ENCODE peak calls at places on chromosomes 2 and 18, in nine cellular contexts. One of them, this sample, is unnamed. For H3K4me1, the result is how much of the 10 kb centered on the place peaks cover.

GRCh38 chr2:182584462-182584861 is 131.6 kb upstream of the DNAJC10 start:
- DNase-seq in left ventricle myocardium inferior: peak
- DNase-seq in ovary: no peak
- DNase-seq in psoas muscle: no peak
- DNase-seq in left lung: no peak
- DNase-seq in H1: no peak
- DNase-seq in tibial artery: no peak
- DNase-seq in aorta: no peak
- DNase-seq in PC-9: no peak
- DNase-seq in this sample: no peak

GRCh38 chr2:68104111-68104835 is 41.5 kb upstream of the C1D start:
- DNase-seq in left lung: no peak
- DNase-seq in H1: no peak
- DNase-seq in ovary: no peak
- DNase-seq in aorta: no peak
- DNase-seq in psoas muscle: no peak
- DNase-seq in left ventricle myocardium inferior: no peak
- DNase-seq in PC-9: no peak
- DNase-seq in tibial artery: no peak
- DNase-seq in this sample: no peak

GRCh38 chr2:23330214-23330613 is 54.8 kb upstream of the KLHL29 start:
- DNase-seq in left ventricle myocardium inferior: no peak
- DNase-seq in ovary: no peak
- DNase-seq in tibial artery: no peak
- DNase-seq in PC-9: no peak
- DNase-seq in aorta: no peak
- DNase-seq in left lung: no peak
- DNase-seq in H1: peak
- DNase-seq in psoas muscle: no peak
- DNase-seq in this sample: no peak

GRCh38 chr18:77248873-77249582 is 620 bp upstream of the GALR1 start:
- DNase-seq in left ventricle myocardium inferior: no peak
- DNase-seq in ovary: no peak
- DNase-seq in aorta: no peak
- DNase-seq in PC-9: no peak
- DNase-seq in left lung: no peak
- DNase-seq in H1: no peak
- DNase-seq in psoas muscle: no peak
- DNase-seq in tibial artery: no peak
- DNase-seq in this sample: no peak

GRCh38 chr2:195532628-195533271 is 124.3 kb upstream of the SLC39A10 start:
- DNase-seq in PC-9: no peak
- DNase-seq in aorta: no peak
- DNase-seq in tibial artery: no peak
- DNase-seq in psoas muscle: no peak
- DNase-seq in H1: no peak
- DNase-seq in left ventricle myocardium inferior: no peak
- DNase-seq in left lung: no peak
- DNase-seq in ovary: no peak
- DNase-seq in this sample: peak

GRCh38 chr2:176155341-176156044 is 1.6 kb upstream of the HOXD3 start:
- DNase-seq in tibial artery: no peak
- DNase-seq in PC-9: no peak
- DNase-seq in left lung: no peak
- DNase-seq in left ventricle myocardium inferior: no peak
- DNase-seq in H1: no peak
- DNase-seq in aorta: no peak
- DNase-seq in psoas muscle: no peak
- DNase-seq in ovary: no peak
- DNase-seq in this sample: no peak

GRCh38 chr2:72399879-72400278 is 252.2 kb upstream of the CYP26B1 start:
- DNase-seq in H1: no peak
- DNase-seq in left ventricle myocardium inferior: no peak
- DNase-seq in tibial artery: no peak
- DNase-seq in PC-9: no peak
- DNase-seq in ovary: no peak
- DNase-seq in psoas muscle: no peak
- DNase-seq in aorta: no peak
- DNase-seq in left lung: no peak
- DNase-seq in this sample: no peak

GRCh38 chr18:14978962-14979535 is 231.1 kb downstream of the ANKRD30B start:
- DNase-seq in left lung: no peak
- DNase-seq in psoas muscle: no peak
- DNase-seq in ovary: no peak
- DNase-seq in H1: no peak
- DNase-seq in PC-9: no peak
- DNase-seq in tibial artery: no peak
- DNase-seq in aorta: no peak
- DNase-seq in left ventricle myocardium inferior: no peak
- DNase-seq in this sample: no peak

GRCh38 chr2:174597347-174598047 is at the start of gene WIPF1:
- DNase-seq in psoas muscle: no peak
- DNase-seq in aorta: no peak
- DNase-seq in ovary: peak
- DNase-seq in left lung: no peak
- DNase-seq in tibial artery: no peak
- DNase-seq in left ventricle myocardium inferior: no peak
- DNase-seq in PC-9: no peak
- DNase-seq in H1: no peak
- DNase-seq in this sample: peak

GRCh38 chr2:235534608-235535422 is 41.0 kb downstream of the AGAP1 start:
- DNase-seq in psoas muscle: no peak
- DNase-seq in left lung: no peak
- DNase-seq in H1: no peak
- DNase-seq in tibial artery: no peak
- DNase-seq in left ventricle myocardium inferior: no peak
- DNase-seq in aorta: no peak
- DNase-seq in ovary: no peak
- DNase-seq in PC-9: no peak
- DNase-seq in this sample: no peak

GRCh38 chr2:74584088-74584645 is 29.6 kb downstream of the DOK1 start:
- DNase-seq in tibial artery: no peak
- DNase-seq in PC-9: no peak
- DNase-seq in psoas muscle: no peak
- DNase-seq in ovary: no peak
- DNase-seq in left ventricle myocardium inferior: no peak
- DNase-seq in left lung: no peak
- DNase-seq in H1: no peak
- DNase-seq in aorta: no peak
- DNase-seq in this sample: no peak

GRCh38 chr2:208358758-208359631 is 47.6 kb upstream of the PTH2R start:
- DNase-seq in left lung: no peak
- DNase-seq in psoas muscle: no peak
- DNase-seq in H1: no peak
- DNase-seq in left ventricle myocardium inferior: no peak
- DNase-seq in tibial artery: no peak
- DNase-seq in ovary: no peak
- DNase-seq in PC-9: no peak
- DNase-seq in aorta: no peak
- DNase-seq in this sample: peak

GRCh38 chr2:43340945-43341356 is 114.5 kb upstream of the ZFP36L2 start:
- DNase-seq in H1: no peak
- DNase-seq in left ventricle myocardium inferior: no peak
- DNase-seq in psoas muscle: no peak
- DNase-seq in tibial artery: no peak
- DNase-seq in PC-9: peak
- DNase-seq in aorta: no peak
- DNase-seq in ovary: no peak
- DNase-seq in left lung: no peak
- DNase-seq in this sample: peak

GRCh38 chr2:54065411-54065810 is 50.0 kb upstream of the ACYP2 start:
- DNase-seq in H1: no peak
- DNase-seq in left ventricle myocardium inferior: no peak
- DNase-seq in aorta: no peak
- DNase-seq in psoas muscle: no peak
- DNase-seq in PC-9: no peak
- DNase-seq in tibial artery: no peak
- DNase-seq in left lung: no peak
- DNase-seq in ovary: no peak
- DNase-seq in this sample: peak

GRCh38 chr2:141519906-141520305 is 610.9 kb downstream of the LRP1B start:
- DNase-seq in left ventricle myocardium inferior: no peak
- DNase-seq in aorta: no peak
- DNase-seq in H1: no peak
- DNase-seq in left lung: no peak
- DNase-seq in ovary: no peak
- DNase-seq in tibial artery: no peak
- DNase-seq in PC-9: no peak
- DNase-seq in psoas muscle: no peak
- DNase-seq in this sample: no peak

GRCh38 chr18:8951491-8951890 is 151.0 kb upstream of the NDUFV2 start:
- DNase-seq in aorta: no peak
- DNase-seq in left lung: no peak
- DNase-seq in tibial artery: no peak
- DNase-seq in left ventricle myocardium inferior: no peak
- DNase-seq in H1: no peak
- DNase-seq in ovary: no peak
- DNase-seq in PC-9: no peak
- DNase-seq in psoas muscle: no peak
- DNase-seq in this sample: no peak

GRCh38 chr18:47254341-47254939 is 3.0 kb upstream of the SKOR2 start:
- DNase-seq in left lung: peak
- DNase-seq in ovary: no peak
- DNase-seq in H1: no peak
- DNase-seq in tibial artery: no peak
- DNase-seq in aorta: no peak
- DNase-seq in PC-9: no peak
- DNase-seq in left ventricle myocardium inferior: peak
- DNase-seq in psoas muscle: no peak
- DNase-seq in this sample: no peak

GRCh38 chr2:237449193-237449797 is 35.3 kb upstream of the COL6A3 start:
- DNase-seq in left lung: no peak
- DNase-seq in left ventricle myocardium inferior: peak
- DNase-seq in H1: no peak
- DNase-seq in aorta: no peak
- DNase-seq in ovary: no peak
- DNase-seq in PC-9: no peak
- DNase-seq in psoas muscle: peak
- DNase-seq in tibial artery: peak
- DNase-seq in this sample: no peak

GRCh38 chr2:2851316-2851715 is 520.2 kb upstream of the MYT1L start:
- DNase-seq in PC-9: no peak
- DNase-seq in left lung: no peak
- DNase-seq in left ventricle myocardium inferior: no peak
- DNase-seq in tibial artery: no peak
- DNase-seq in psoas muscle: no peak
- DNase-seq in ovary: no peak
- DNase-seq in aorta: no peak
- DNase-seq in H1: no peak
- DNase-seq in this sample: no peak
- H3K4me3 ChIP-seq in PC-9: no peak
- H3K4me3 ChIP-seq in left lung: no peak
- H3K4me3 ChIP-seq in left ventricle myocardium inferior: no peak
- H3K4me3 ChIP-seq in tibial artery: no peak
- H3K4me3 ChIP-seq in psoas muscle: no peak
- H3K4me3 ChIP-seq in ovary: no peak
- H3K4me3 ChIP-seq in aorta: no peak
- H3K4me3 ChIP-seq in H1: no peak
- H3K4me3 ChIP-seq in this sample: no peak

DNA sequence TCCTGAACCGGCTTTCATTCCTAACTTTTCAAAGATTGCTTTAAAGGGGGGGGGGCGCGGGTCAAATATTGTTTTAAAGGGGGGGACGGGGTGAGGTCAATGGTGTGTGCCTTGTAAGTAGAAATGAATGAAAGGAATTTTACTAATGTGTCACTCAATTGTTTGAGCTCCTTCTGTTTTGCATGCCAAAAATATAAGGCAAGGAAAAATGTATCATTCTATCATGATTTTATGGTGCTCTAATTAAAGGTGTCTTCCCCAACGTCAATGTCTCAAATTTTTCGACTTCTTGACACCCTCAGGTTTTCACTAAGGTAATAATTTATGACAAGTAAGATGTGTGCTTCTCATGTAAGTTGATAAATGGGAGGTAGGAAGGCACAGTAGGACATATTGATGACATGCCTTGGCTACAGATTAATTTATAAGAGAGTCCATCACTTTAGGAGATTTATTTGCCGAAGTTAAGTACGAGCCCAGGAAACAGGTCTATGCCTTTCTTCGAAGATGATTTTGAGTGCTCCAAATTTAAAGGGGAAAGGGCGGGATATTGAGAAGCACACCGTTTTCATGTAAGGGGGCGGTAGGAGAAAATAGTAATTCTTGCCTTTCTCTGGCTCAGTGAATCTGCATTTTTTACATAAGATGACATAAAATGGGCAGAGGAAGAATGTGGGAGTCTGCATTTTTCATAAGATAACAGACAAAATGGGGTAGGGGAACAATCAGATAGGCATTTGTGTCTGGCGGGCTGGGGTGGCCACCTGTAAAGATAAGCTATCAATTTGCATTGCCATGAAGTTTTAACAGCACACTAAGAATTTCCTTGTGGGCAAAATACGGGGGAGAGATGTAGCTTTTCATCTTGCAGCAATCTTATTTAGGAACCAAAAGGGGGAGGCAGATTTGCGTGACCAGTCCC is 1.2 kb upstream of the TRAPPC8 start:
- DNase-seq in PC-9: no peak
- DNase-seq in tibial artery: no peak
- DNase-seq in psoas muscle: no peak
- DNase-seq in H1: no peak
- DNase-seq in aorta: no peak
- DNase-seq in ovary: no peak
- DNase-seq in left lung: no peak
- DNase-seq in left ventricle myocardium inferior: no peak
- DNase-seq in this sample: peak
- H3K27ac ChIP-seq in PC-9: peak
- H3K27ac ChIP-seq in tibial artery: peak
- H3K27ac ChIP-seq in psoas muscle: peak
- H3K27ac ChIP-seq in H1: no peak
- H3K27ac ChIP-seq in aorta: no peak
- H3K27ac ChIP-seq in ovary: no peak
- H3K27ac ChIP-seq in left lung: no peak
- H3K27ac ChIP-seq in left ventricle myocardium inferior: peak
- H3K27ac ChIP-seq in this sample: no peak

DNA sequence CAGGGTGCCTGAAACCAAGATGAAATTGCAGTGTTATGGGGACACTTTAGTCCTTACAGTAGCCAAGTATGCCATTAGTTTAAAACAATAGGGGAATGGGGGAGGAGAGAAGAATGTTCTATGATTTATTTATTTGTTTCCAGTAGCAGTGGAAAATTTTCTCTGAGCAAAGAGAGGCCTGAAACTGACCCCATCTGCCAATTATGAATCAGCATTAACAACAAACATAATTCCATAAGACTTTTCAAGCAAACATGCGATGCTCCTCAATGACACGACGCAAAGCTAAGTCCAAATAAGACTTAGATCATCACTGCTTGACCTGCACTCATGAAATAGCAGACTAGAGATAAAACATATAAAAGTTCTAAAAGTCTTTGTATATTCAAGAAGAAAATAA is 4.0 kb downstream of the KLF7 start:
- DNase-seq in PC-9: no peak
- DNase-seq in aorta: no peak
- DNase-seq in left ventricle myocardium inferior: no peak
- DNase-seq in left lung: no peak
- DNase-seq in H1: no peak
- DNase-seq in psoas muscle: no peak
- DNase-seq in tibial artery: no peak
- DNase-seq in ovary: no peak
- DNase-seq in this sample: peak
- H3K4me1 ChIP-seq in PC-9: under half
- H3K4me1 ChIP-seq in aorta: under half
- H3K4me1 ChIP-seq in left ventricle myocardium inferior: half or more
- H3K4me1 ChIP-seq in left lung: under half
- H3K4me1 ChIP-seq in H1: under half
- H3K4me1 ChIP-seq in psoas muscle: under half
- H3K4me1 ChIP-seq in tibial artery: under half
- H3K4me1 ChIP-seq in ovary: under half
- H3K4me1 ChIP-seq in this sample: half or more

GRCh38 chr2:70626254-70626990 is 72.8 kb upstream of the TGFA start:
- DNase-seq in tibial artery: no peak
- DNase-seq in ovary: no peak
- DNase-seq in aorta: no peak
- DNase-seq in PC-9: no peak
- DNase-seq in psoas muscle: no peak
- DNase-seq in H1: no peak
- DNase-seq in left lung: no peak
- DNase-seq in left ventricle myocardium inferior: no peak
- DNase-seq in this sample: no peak
- H3K4me3 ChIP-seq in tibial artery: no peak
- H3K4me3 ChIP-seq in ovary: no peak
- H3K4me3 ChIP-seq in aorta: no peak
- H3K4me3 ChIP-seq in PC-9: no peak
- H3K4me3 ChIP-seq in psoas muscle: no peak
- H3K4me3 ChIP-seq in H1: peak
- H3K4me3 ChIP-seq in left lung: no peak
- H3K4me3 ChIP-seq in left ventricle myocardium inferior: no peak
- H3K4me3 ChIP-seq in this sample: no peak

This sample was measured in SJSA1.